ENCODE peak calls at places on chromosomes 5 and 9, in six cellular contexts. W is A549; S is tibial artery; N is CD8-positive, alpha-beta T cell; E is neuronal stem cell; P is CD4-positive, CD25-positive, alpha-beta regulatory T cell. D is an unnamed sample. For H3K4me1, the result is how much of the 10 kb centered on the place peaks cover.

GRCh38 chr5:149317281-149318048 is 27.8 kb upstream of the GRPEL2 start:
- DNase-seq in W (peak), S (no peak), N (peak), E (peak), P (peak), D (no peak)

GRCh38 chr5:36611520-36612274 is 5.3 kb downstream of the SLC1A3 start:
- DNase-seq in W (no peak), S (no peak), N (no peak), E (no peak), P (no peak), D (no peak)

GRCh38 chr9:137310190-137311052 is 8.3 kb upstream of the NRARP start:
- DNase-seq in W (peak), S (no peak), N (no peak), E (no peak), P (no peak), D (no peak)

GRCh38 chr9:114957558-114957957 is 27.2 kb upstream of the TNFSF8 start:
- DNase-seq in W (no peak), S (no peak), N (no peak), E (no peak), P (no peak), D (no peak)

GRCh38 chr5:172582940-172583339 is 58.1 kb upstream of the NEURL1B start:
- DNase-seq in W (no peak), S (no peak), N (no peak), E (no peak), P (no peak), D (no peak)

GRCh38 chr5:59151162-59151889 is 568.5 kb downstream of the RAB3C start:
- DNase-seq in W (peak), S (no peak), N (no peak), E (no peak), P (no peak), D (no peak)

GRCh38 chr5:160835376-160835775 is 16.6 kb downstream of the ATP10B start:
- DNase-seq in W (no peak), S (no peak), N (no peak), E (no peak), P (no peak), D (no peak)

GRCh38 chr9:92696619-92697018 is 26.7 kb upstream of the IPPK start:
- DNase-seq in W (no peak), S (no peak), N (no peak), E (no peak), P (no peak), D (no peak)

GRCh38 chr5:151595411-151595826 is 4.3 kb upstream of the FAT2 start:
- DNase-seq in W (no peak), S (no peak), N (no peak), E (no peak), P (no peak), D (no peak)

GRCh38 chr9:88494983-88495721 is 39.8 kb upstream of the NXNL2 start:
- DNase-seq in W (no peak), S (no peak), N (no peak), E (no peak), P (no peak), D (no peak)

GRCh38 chr5:61641748-61642565 is 309.9 kb downstream of the ZSWIM6 start:
- DNase-seq in W (peak), S (no peak), N (no peak), E (no peak), P (no peak), D (no peak)

GRCh38 chr9:112489039-112489546 is 2.5 kb downstream of the KIAA1958 start:
- DNase-seq in W (no peak), S (no peak), N (no peak), E (no peak), P (no peak), D (no peak)

GRCh38 chr5:158155811-158156495 is 297.0 kb upstream of the CLINT1 start:
- DNase-seq in W (no peak), S (no peak), N (no peak), E (no peak), P (no peak), D (no peak)

GRCh38 chr5:66871651-66872050 is 275.5 kb downstream of the MAST4 start:
- DNase-seq in W (no peak), S (no peak), N (no peak), E (no peak), P (no peak), D (no peak)

GRCh38 chr9:107292811-107293554 is 9.9 kb downstream of the RAD23B start:
- DNase-seq in W (no peak), S (no peak), N (no peak), E (no peak), P (no peak), D (no peak)

GRCh38 chr5:168746893-168747640 is 167.9 kb upstream of the PANK3 start:
- DNase-seq in W (peak), S (no peak), N (no peak), E (no peak), P (no peak), D (no peak)

DNA sequence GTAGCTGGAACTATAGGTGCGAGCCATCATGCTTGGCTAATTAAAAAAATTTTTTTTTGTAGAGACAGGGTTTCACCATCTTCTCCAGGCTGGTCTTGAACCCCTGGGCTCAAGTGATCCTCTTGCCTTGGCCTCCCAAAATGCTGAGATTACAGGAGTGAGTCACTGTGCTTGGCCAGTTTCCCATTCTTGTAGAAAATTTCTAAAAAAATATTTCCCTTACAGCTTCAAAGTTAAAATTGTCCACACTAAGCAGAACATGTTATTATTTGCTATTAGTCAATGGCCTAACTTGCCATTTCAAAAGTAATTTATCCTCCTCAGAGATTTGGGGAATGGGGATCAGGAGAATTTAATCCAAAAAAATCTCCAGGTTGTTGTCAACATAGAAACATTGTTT is 40.1 kb downstream of the SLC38A9 start:
- DNase-seq in W (no peak), S (no peak), N (no peak), E (no peak), P (no peak), D (no peak)
- H3K4me1 ChIP-seq in W (under half), S (under half), N (under half), E (under half), P (under half), D (under half)

DNA sequence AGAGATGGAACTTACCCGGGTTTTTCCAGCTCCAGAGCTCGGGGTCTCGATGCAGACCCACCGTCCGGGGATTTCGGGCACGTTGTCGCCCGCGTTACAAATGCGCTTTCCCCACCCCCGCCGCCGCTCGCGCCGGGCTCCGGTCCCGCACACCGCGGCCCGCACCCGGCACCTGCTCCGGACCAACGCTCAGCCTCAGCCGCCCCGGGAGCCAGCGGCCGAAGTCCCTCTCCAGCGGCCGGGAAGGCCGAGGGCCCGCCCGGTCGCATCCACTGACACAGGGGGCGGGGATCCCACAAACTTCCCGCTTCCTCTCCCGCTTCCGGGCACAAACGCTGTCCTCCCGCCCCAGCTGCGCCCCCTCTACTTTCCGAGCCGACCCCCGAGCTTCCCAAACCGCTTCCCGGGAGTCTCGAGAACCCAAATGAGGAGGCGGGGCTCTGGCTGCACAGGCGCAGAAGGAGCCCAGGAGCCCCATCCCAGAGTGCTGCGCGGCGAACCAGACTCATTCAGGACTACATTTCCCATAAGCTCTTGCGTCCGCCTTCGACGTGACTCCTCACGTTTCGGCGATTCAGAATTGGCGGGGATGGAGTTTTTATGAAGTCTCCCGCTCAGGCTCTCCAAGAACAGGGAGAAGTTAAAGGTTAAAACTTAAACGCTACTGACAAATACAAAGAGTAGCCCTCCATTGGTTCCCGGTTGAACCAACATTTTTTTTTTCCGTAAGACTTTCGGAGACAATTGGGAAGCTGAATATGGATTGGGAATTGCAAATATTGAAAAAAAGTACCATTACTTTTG is at the start of gene ZNF782:
- DNase-seq in W (peak), S (peak), N (peak), E (peak), P (peak), D (peak)
- H3K4me3 ChIP-seq in W (peak), S (peak), N (peak), E (peak), P (peak), D (peak)

GRCh38 chr5:73298251-73299016 is 125.4 kb downstream of the TMEM174 start:
- DNase-seq in W (no peak), S (no peak), N (no peak), E (peak), P (no peak), D (no peak)
- H3K4me1 ChIP-seq in W (under half), S (under half), N (under half), E (under half), P (under half), D (under half)

GRCh38 chr9:96621619-96622018 is 2.0 kb upstream of the CDC14B start:
- DNase-seq in W (no peak), S (no peak), N (no peak), E (no peak), P (no peak), D (no peak)
- H3K4me3 ChIP-seq in W (no peak), S (no peak), N (no peak), E (no peak), P (no peak), D (no peak)

DNA sequence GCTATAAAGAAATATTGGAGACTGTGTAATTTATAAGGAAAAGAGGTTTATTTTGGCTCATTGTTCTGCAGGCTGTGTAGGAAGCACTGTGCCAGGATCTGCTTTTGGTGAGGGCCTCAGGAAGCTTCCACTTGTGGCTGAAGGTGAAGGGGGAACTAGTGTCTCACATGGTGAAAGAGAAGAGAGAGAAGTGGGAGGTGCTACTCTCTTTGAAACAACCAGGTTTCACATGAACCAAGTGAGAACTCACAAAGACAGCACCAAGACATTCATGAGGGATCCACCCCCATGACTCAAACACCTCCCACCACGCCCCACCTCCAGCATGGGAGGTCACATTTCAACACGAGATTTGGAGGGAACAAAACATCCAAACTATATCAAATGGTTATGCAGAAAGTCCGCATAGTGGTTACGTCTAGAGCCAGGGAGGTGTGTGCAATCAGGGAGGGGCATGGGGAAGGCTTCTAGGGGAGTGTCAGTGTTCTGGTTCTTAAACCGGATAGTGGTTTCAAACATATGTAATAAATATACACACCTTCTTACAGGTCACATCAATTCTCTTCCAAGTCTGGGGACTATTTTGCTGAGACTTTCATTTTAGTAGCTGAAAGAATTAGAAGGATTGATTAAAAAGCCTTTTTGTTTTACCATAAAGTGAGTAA is 113.0 kb downstream of the TRIO start:
- DNase-seq in W (peak), S (no peak), N (no peak), E (no peak), P (no peak), D (no peak)
- H3K4me1 ChIP-seq in W (under half), S (half or more), N (under half), E (under half), P (under half), D (under half)